ENCODE peak calls at places on chromosomes 4 and X, in four cellular contexts. J is bronchial epithelial cell, D is CMK, P is A172. L is an unnamed sample.
A peak's percentile ranks its signal among the peaks of the same experiment; 100 is the strongest.

GRCh38 chrX:12138366-12139313 is at the start of gene FRMPD4:
- DNase-seq in D (no peak), J (no peak), P (no peak), L (no peak)

GRCh38 chrX:97401154-97401553 is 517.4 kb downstream of the RPA4 start:
- DNase-seq in J (no peak), D (no peak), P (no peak), L (no peak)

GRCh38 chrX:129626026-129626425 is 28.7 kb downstream of the APLN start:
- DNase-seq in J (no peak), P (no peak), D (no peak), L (no peak)

GRCh38 chrX:15202458-15203177 is 67.3 kb downstream of the ASB9 start:
- DNase-seq in J (peak; percentile 0), P (peak; percentile 92), D (no peak), L (no peak)

GRCh38 chr4:145216532-145216931 is 36.1 kb upstream of the OTUD4 start:
- DNase-seq in J (peak; percentile 38), P (no peak), D (no peak), L (no peak)

GRCh38 chr4:111781611-111782010 is 363.6 kb upstream of the FAM241A start:
- DNase-seq in D (no peak), P (peak; percentile 60), J (peak; percentile 66), L (no peak)

GRCh38 chr4:566508-567295 is 9.4 kb downstream of the TMEM271 start:
- DNase-seq in D (no peak), J (no peak), P (no peak), L (no peak)

GRCh38 chrX:31333181-31333831 is 261.5 kb upstream of the FTHL17 start:
- DNase-seq in P (peak; percentile 86), J (peak; percentile 83), D (no peak), L (no peak)

GRCh38 chr4:17490575-17491059 is 21.3 kb downstream of the QDPR start:
- DNase-seq in P (no peak), J (no peak), D (no peak), L (no peak)

GRCh38 chr4:72207196-72207595 is 175.4 kb downstream of the NPFFR2 start:
- DNase-seq in P (no peak), J (no peak), D (no peak), L (no peak)

GRCh38 chr4:8332891-8333331 is 63.4 kb downstream of the HTRA3 start:
- DNase-seq in J (peak; percentile 43), D (no peak), P (no peak), L (peak; percentile 76)

GRCh38 chrX:41558531-41558930 is 111.4 kb downstream of the NYX start:
- DNase-seq in J (no peak), P (no peak), D (no peak), L (no peak)

GRCh38 chrX:30713061-30713525 is 59.9 kb downstream of the GK start:
- DNase-seq in P (peak; percentile 46), J (peak; percentile 52), D (no peak), L (no peak)

GRCh38 chr4:133385161-133385954 is 236.3 kb downstream of the PCDH10 start:
- DNase-seq in P (peak; percentile 25), J (no peak), D (no peak), L (peak; percentile 66)

L was measured in posterior vena cava.